ENCODE peak calls at places on chromosomes 1 and 21, in five cellular contexts. One of them, this sample, is unnamed.

GRCh38 chr1:15738416-15739113 is 2.5 kb downstream of the SLC25A34 start:
- DNase-seq in dorsolateral prefrontal cortex: no peak
- DNase-seq in nephron progenitor cell: no peak
- DNase-seq in suprapubic skin: no peak
- DNase-seq in transverse colon: no peak
- DNase-seq in this sample: no peak

GRCh38 chr1:235873045-235873444 is 6.3 kb upstream of the LYST start:
- DNase-seq in dorsolateral prefrontal cortex: no peak
- DNase-seq in nephron progenitor cell: no peak
- DNase-seq in suprapubic skin: no peak
- DNase-seq in transverse colon: no peak
- DNase-seq in this sample: no peak

GRCh38 chr1:27011058-27011764 is 1.4 kb downstream of the TENT5B start:
- DNase-seq in dorsolateral prefrontal cortex: no peak
- DNase-seq in nephron progenitor cell: peak; percentile 50
- DNase-seq in suprapubic skin: no peak
- DNase-seq in transverse colon: peak; percentile 57
- DNase-seq in this sample: peak; percentile 84

GRCh38 chr1:227730630-227731151 is 4.4 kb downstream of the JMJD4 start:
- DNase-seq in dorsolateral prefrontal cortex: no peak
- DNase-seq in nephron progenitor cell: no peak
- DNase-seq in suprapubic skin: peak; percentile 64
- DNase-seq in transverse colon: no peak
- DNase-seq in this sample: no peak

GRCh38 chr1:26288311-26288941 is 8.5 kb downstream of the SH3BGRL3 start:
- DNase-seq in dorsolateral prefrontal cortex: no peak
- DNase-seq in nephron progenitor cell: no peak
- DNase-seq in suprapubic skin: peak; percentile 60
- DNase-seq in transverse colon: peak; percentile 33
- DNase-seq in this sample: no peak

GRCh38 chr1:80363689-80364475 is 1357.4 kb upstream of the ADGRL4 start:
- DNase-seq in dorsolateral prefrontal cortex: no peak
- DNase-seq in nephron progenitor cell: no peak
- DNase-seq in suprapubic skin: no peak
- DNase-seq in transverse colon: no peak
- DNase-seq in this sample: no peak

GRCh38 chr1:101567582-101568189 is 330.9 kb downstream of the S1PR1 start:
- DNase-seq in dorsolateral prefrontal cortex: no peak
- DNase-seq in nephron progenitor cell: peak; percentile 50
- DNase-seq in suprapubic skin: no peak
- DNase-seq in transverse colon: peak; percentile 40
- DNase-seq in this sample: peak; percentile 33

GRCh38 chr1:10776206-10776905 is 20.1 kb downstream of the CASZ1 start:
- DNase-seq in dorsolateral prefrontal cortex: no peak
- DNase-seq in nephron progenitor cell: no peak
- DNase-seq in suprapubic skin: no peak
- DNase-seq in transverse colon: peak; percentile 63
- DNase-seq in this sample: peak; percentile 75

GRCh38 chr1:181765627-181766026 is 282.3 kb downstream of the CACNA1E start:
- DNase-seq in dorsolateral prefrontal cortex: no peak
- DNase-seq in nephron progenitor cell: peak; percentile 19
- DNase-seq in suprapubic skin: no peak
- DNase-seq in transverse colon: no peak
- DNase-seq in this sample: no peak

GRCh38 chr1:41954533-41954944 is 35.8 kb upstream of the HIVEP3 start:
- DNase-seq in dorsolateral prefrontal cortex: no peak
- DNase-seq in nephron progenitor cell: no peak
- DNase-seq in suprapubic skin: no peak
- DNase-seq in transverse colon: no peak
- DNase-seq in this sample: peak; percentile 63

GRCh38 chr1:157671895-157672294 is 28.7 kb downstream of the FCRL3 start:
- DNase-seq in dorsolateral prefrontal cortex: no peak
- DNase-seq in nephron progenitor cell: no peak
- DNase-seq in suprapubic skin: no peak
- DNase-seq in transverse colon: no peak
- DNase-seq in this sample: no peak

GRCh38 chr1:42966688-42967609 is 8.3 kb upstream of the SLC2A1 start:
- DNase-seq in dorsolateral prefrontal cortex: no peak
- DNase-seq in nephron progenitor cell: no peak
- DNase-seq in suprapubic skin: no peak
- DNase-seq in transverse colon: peak; percentile 78
- DNase-seq in this sample: peak; percentile 92

GRCh38 chr1:110615548-110616130 is 9.5 kb upstream of the KCNA2 start:
- DNase-seq in dorsolateral prefrontal cortex: peak; percentile 93
- DNase-seq in nephron progenitor cell: peak; percentile 70
- DNase-seq in suprapubic skin: no peak
- DNase-seq in transverse colon: peak; percentile 67
- DNase-seq in this sample: peak; percentile 71

GRCh38 chr1:230682882-230683610 is 30.9 kb downstream of the AGT start:
- DNase-seq in dorsolateral prefrontal cortex: no peak
- DNase-seq in nephron progenitor cell: no peak
- DNase-seq in suprapubic skin: no peak
- DNase-seq in transverse colon: no peak
- DNase-seq in this sample: no peak

GRCh38 chr1:2509589-2509988 is 16.8 kb downstream of the PANK4 start:
- DNase-seq in dorsolateral prefrontal cortex: no peak
- DNase-seq in nephron progenitor cell: no peak
- DNase-seq in suprapubic skin: no peak
- DNase-seq in transverse colon: no peak
- DNase-seq in this sample: no peak

GRCh38 chr1:66981679-66982078 is 56.9 kb downstream of the MIER1 start:
- DNase-seq in dorsolateral prefrontal cortex: peak; percentile 47
- DNase-seq in nephron progenitor cell: no peak
- DNase-seq in suprapubic skin: no peak
- DNase-seq in transverse colon: peak; percentile 28
- DNase-seq in this sample: no peak

GRCh38 chr1:203818399-203818798 is 23.0 kb downstream of the ZBED6 start:
- DNase-seq in dorsolateral prefrontal cortex: no peak
- DNase-seq in nephron progenitor cell: no peak
- DNase-seq in suprapubic skin: no peak
- DNase-seq in transverse colon: peak; percentile 24
- DNase-seq in this sample: no peak

GRCh38 chr1:199705825-199706224 is 321.7 kb upstream of the NR5A2 start:
- DNase-seq in dorsolateral prefrontal cortex: no peak
- DNase-seq in nephron progenitor cell: no peak
- DNase-seq in suprapubic skin: no peak
- DNase-seq in transverse colon: no peak
- DNase-seq in this sample: no peak

GRCh38 chr1:11334261-11334804 is 61.3 kb downstream of the UBIAD1 start:
- DNase-seq in dorsolateral prefrontal cortex: no peak
- DNase-seq in nephron progenitor cell: no peak
- DNase-seq in suprapubic skin: no peak
- DNase-seq in transverse colon: no peak
- DNase-seq in this sample: no peak

GRCh38 chr1:94425821-94426484 is 7.8 kb downstream of the ABCD3 start:
- DNase-seq in dorsolateral prefrontal cortex: no peak
- DNase-seq in nephron progenitor cell: no peak
- DNase-seq in suprapubic skin: no peak
- DNase-seq in transverse colon: no peak
- DNase-seq in this sample: no peak

GRCh38 chr1:225709101-225709500 is 56.2 kb upstream of the ENAH start:
- DNase-seq in dorsolateral prefrontal cortex: no peak
- DNase-seq in nephron progenitor cell: no peak
- DNase-seq in suprapubic skin: no peak
- DNase-seq in transverse colon: no peak
- DNase-seq in this sample: no peak

GRCh38 chr1:26289158-26290059 is 9.5 kb downstream of the SH3BGRL3 start:
- DNase-seq in dorsolateral prefrontal cortex: peak; percentile 74
- DNase-seq in nephron progenitor cell: no peak
- DNase-seq in suprapubic skin: peak; percentile 65
- DNase-seq in transverse colon: peak; percentile 65
- DNase-seq in this sample: no peak

GRCh38 chr1:67307251-67308060 is at the start of gene IL12RB2:
- DNase-seq in dorsolateral prefrontal cortex: no peak
- DNase-seq in nephron progenitor cell: peak; percentile 70
- DNase-seq in suprapubic skin: no peak
- DNase-seq in transverse colon: peak; percentile 20
- DNase-seq in this sample: peak; percentile 4

DNA sequence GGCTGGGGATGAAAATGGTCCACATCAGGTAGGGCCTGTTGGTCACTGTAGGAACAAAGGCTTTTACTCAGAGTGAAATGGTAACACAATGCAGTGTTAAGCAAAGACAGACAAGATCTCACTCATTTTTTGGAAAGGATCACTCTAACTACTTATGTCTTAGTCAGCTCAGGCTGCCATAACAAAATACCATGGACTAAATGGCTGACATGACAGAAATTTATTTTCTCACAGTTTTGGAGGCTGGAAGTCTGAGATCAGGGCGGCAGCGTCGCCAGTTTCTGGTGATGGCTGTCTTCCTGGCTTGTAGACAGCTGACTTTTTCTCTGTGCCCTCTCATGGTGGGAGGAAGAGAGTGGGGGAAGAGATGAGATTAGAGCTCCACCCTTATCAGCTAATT is 10.2 kb upstream of the MAGI3 start:
- DNase-seq in dorsolateral prefrontal cortex: no peak
- DNase-seq in nephron progenitor cell: no peak
- DNase-seq in suprapubic skin: no peak
- DNase-seq in transverse colon: no peak
- DNase-seq in this sample: no peak
- TF ChIP-seq CTCF in dorsolateral prefrontal cortex: no peak
- TF ChIP-seq CTCF in nephron progenitor cell: no peak
- TF ChIP-seq CTCF in suprapubic skin: no peak
- TF ChIP-seq CTCF in transverse colon: no peak
- TF ChIP-seq CTCF in this sample: no peak

GRCh38 chr1:178093958-178094751 is at the start of gene RASAL2:
- DNase-seq in dorsolateral prefrontal cortex: peak; percentile 65
- DNase-seq in nephron progenitor cell: peak; percentile 80
- DNase-seq in suprapubic skin: peak; percentile 81
- DNase-seq in transverse colon: peak; percentile 66
- DNase-seq in this sample: peak; percentile 85
- TF ChIP-seq CTCF in dorsolateral prefrontal cortex: no peak
- TF ChIP-seq CTCF in nephron progenitor cell: no peak
- TF ChIP-seq CTCF in suprapubic skin: no peak
- TF ChIP-seq CTCF in transverse colon: no peak
- TF ChIP-seq CTCF in this sample: no peak

GRCh38 chr1:69533343-69533742 is 34.4 kb upstream of the LRRC7 start:
- DNase-seq in dorsolateral prefrontal cortex: no peak
- DNase-seq in nephron progenitor cell: no peak
- DNase-seq in suprapubic skin: no peak
- DNase-seq in transverse colon: no peak
- DNase-seq in this sample: no peak
- TF ChIP-seq CTCF in dorsolateral prefrontal cortex: no peak
- TF ChIP-seq CTCF in nephron progenitor cell: no peak
- TF ChIP-seq CTCF in suprapubic skin: no peak
- TF ChIP-seq CTCF in transverse colon: no peak
- TF ChIP-seq CTCF in this sample: no peak

DNA sequence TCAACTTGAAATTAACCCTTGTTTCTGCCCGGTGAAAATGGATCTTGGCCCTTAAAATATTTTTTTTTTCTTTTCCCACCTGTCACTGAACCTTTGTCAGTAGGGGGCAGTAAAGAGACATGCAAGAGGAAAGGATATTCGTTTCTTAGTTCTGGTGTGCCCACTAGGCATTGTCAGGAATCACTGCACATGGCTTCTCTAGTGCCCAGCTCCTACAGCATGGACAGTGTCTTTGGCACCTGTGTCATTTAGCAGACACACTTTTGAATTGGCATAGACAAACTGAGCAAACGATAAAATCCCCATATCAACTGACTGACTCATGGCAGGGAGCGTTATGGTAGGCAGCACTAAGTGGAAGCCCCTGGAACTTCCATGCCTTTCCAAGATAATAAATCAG is 1048.1 kb downstream of the BRINP3 start:
- DNase-seq in dorsolateral prefrontal cortex: no peak
- DNase-seq in nephron progenitor cell: peak; percentile 20
- DNase-seq in suprapubic skin: no peak
- DNase-seq in transverse colon: no peak
- DNase-seq in this sample: peak; percentile 54
- TF ChIP-seq CTCF in dorsolateral prefrontal cortex: peak; percentile 40
- TF ChIP-seq CTCF in nephron progenitor cell: peak; percentile 55
- TF ChIP-seq CTCF in suprapubic skin: no peak
- TF ChIP-seq CTCF in transverse colon: peak; percentile 48
- TF ChIP-seq CTCF in this sample: peak; percentile 86

GRCh38 chr1:74455390-74455789 is 57.0 kb downstream of the LRRC53 start:
- DNase-seq in dorsolateral prefrontal cortex: no peak
- DNase-seq in nephron progenitor cell: no peak
- DNase-seq in suprapubic skin: no peak
- DNase-seq in transverse colon: no peak
- DNase-seq in this sample: no peak

GRCh38 chr1:74452035-74452434 is 60.4 kb downstream of the LRRC53 start:
- DNase-seq in dorsolateral prefrontal cortex: no peak
- DNase-seq in nephron progenitor cell: no peak
- DNase-seq in suprapubic skin: no peak
- DNase-seq in transverse colon: no peak
- DNase-seq in this sample: no peak

DNA sequence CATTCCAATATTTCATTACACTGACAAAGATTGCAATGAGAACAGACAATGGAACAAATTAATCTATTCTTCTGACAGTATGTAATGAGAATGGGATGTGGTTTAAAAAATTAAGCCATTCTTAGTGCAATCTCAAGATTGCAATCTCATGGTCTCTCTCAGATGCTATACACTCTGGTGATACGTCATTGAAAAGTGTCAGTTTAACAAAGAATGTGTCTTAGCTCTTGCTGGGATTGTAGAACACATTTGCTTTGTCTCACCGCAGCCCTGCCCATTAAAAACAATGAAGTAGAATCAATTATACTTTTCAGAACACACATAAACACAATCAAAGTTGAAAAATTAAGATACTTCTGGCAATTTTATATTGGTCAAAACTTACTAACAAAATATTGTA is 55.1 kb downstream of the LRRC53 start:
- DNase-seq in dorsolateral prefrontal cortex: no peak
- DNase-seq in nephron progenitor cell: no peak
- DNase-seq in suprapubic skin: no peak
- DNase-seq in transverse colon: no peak
- DNase-seq in this sample: no peak
- TF ChIP-seq CTCF in dorsolateral prefrontal cortex: no peak
- TF ChIP-seq CTCF in nephron progenitor cell: no peak
- TF ChIP-seq CTCF in suprapubic skin: no peak
- TF ChIP-seq CTCF in transverse colon: no peak
- TF ChIP-seq CTCF in this sample: no peak

GRCh38 chr1:180636138-180636537 is 4.3 kb downstream of the XPR1 start:
- DNase-seq in dorsolateral prefrontal cortex: no peak
- DNase-seq in nephron progenitor cell: no peak
- DNase-seq in suprapubic skin: no peak
- DNase-seq in transverse colon: no peak
- DNase-seq in this sample: peak; percentile 15
- TF ChIP-seq CTCF in dorsolateral prefrontal cortex: no peak
- TF ChIP-seq CTCF in nephron progenitor cell: no peak
- TF ChIP-seq CTCF in suprapubic skin: no peak
- TF ChIP-seq CTCF in transverse colon: no peak
- TF ChIP-seq CTCF in this sample: no peak

DNA sequence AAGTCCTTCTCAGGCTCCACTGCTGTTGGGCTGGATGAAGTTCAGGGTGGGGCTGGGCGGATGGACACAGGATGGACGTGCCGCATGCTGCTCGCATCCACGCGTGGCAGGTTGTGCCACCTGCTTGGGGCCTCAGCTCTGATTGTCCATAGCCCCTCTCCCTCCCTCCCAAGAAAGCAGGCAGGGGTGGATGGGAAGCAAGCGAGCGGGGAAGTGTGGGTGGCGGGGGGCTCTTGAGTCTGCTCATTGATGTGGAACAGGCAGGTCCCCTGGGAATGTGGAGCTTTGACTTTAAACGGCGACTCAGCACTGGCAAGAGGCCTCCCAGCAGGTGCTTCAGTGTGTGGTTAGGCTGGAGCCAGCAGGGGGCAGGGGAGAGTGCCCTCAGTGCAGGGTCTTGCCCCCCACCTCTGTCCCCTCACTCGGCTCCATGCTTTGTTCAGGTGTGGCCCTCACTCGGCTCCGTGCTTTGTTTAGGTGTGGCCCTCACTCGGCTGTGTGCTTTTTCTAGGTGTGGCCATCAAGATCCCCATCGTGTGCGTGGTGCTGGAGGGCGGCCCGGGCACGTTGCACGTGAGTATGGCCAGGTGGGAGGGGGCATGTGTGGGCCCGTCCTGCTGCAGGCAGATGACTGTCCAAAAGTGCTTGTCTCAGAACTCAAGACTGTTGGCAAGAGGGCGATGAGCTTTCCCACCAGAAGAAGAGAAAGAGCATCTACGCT is 23.9 kb downstream of the TRPM2 start:
- DNase-seq in dorsolateral prefrontal cortex: no peak
- DNase-seq in nephron progenitor cell: no peak
- DNase-seq in suprapubic skin: no peak
- DNase-seq in transverse colon: no peak
- DNase-seq in this sample: no peak
- TF ChIP-seq CTCF in dorsolateral prefrontal cortex: no peak
- TF ChIP-seq CTCF in nephron progenitor cell: no peak
- TF ChIP-seq CTCF in suprapubic skin: no peak
- TF ChIP-seq CTCF in transverse colon: no peak
- TF ChIP-seq CTCF in this sample: no peak